ENCODE peak calls at places on chromosomes 6 and 20, in seven cellular contexts. K is cardiac fibroblast; I is SW 1271; N is stimulated activated CD8-positive, alpha-beta memory T cell treated with anti-CD3 and anti-CD28 coated beads, Interleukin-4, amount 100 ng/mL, for 1 hour; Z is progenitor cell of endocrine pancreas; C is iris pigment epithelial cell; G is left cardiac atrium. T is an unnamed sample.

GRCh38 chr6:98924647-98925046 is 23.1 kb downstream of the FBXL4 start:
- DNase-seq in K (no peak), I (no peak), N (no peak), Z (no peak), C (no peak), G (peak), T (no peak)

GRCh38 chr6:3138341-3138740 is 19.0 kb downstream of the TUBB2A start:
- DNase-seq in K (peak), I (no peak), N (no peak), Z (no peak), C (peak), G (no peak), T (no peak)

GRCh38 chr6:158596861-158597260 is 37.0 kb downstream of the TMEM181 start:
- DNase-seq in K (no peak), I (no peak), N (no peak), Z (no peak), C (no peak), G (no peak), T (no peak)

GRCh38 chr6:11828185-11828897 is 49.7 kb upstream of the ADTRP start:
- DNase-seq in K (no peak), I (no peak), N (no peak), Z (no peak), C (no peak), G (no peak), T (no peak)

GRCh38 chr6:89120371-89120770 is 2.5 kb upstream of the SRSF12 start:
- DNase-seq in K (no peak), I (no peak), N (no peak), Z (no peak), C (peak), G (no peak), T (no peak)

GRCh38 chr6:164842085-164842484 is 467.3 kb downstream of the C6orf118 start:
- DNase-seq in K (no peak), I (no peak), N (no peak), Z (no peak), C (no peak), G (no peak), T (no peak)

GRCh38 chr6:158358450-158359077 is 46.3 kb downstream of the TULP4 start:
- DNase-seq in K (no peak), I (no peak), N (no peak), Z (no peak), C (no peak), G (no peak), T (no peak)

GRCh38 chr6:23656826-23657225 is 469.2 kb upstream of the NRSN1 start:
- DNase-seq in K (no peak), I (no peak), N (no peak), Z (no peak), C (no peak), G (no peak), T (no peak)

GRCh38 chr20:62192635-62193034 is 9.8 kb downstream of the MTG2 start:
- DNase-seq in K (no peak), I (no peak), N (no peak), Z (no peak), C (no peak), G (no peak), T (no peak)

GRCh38 chr6:13788820-13789219 is 25.5 kb downstream of the MCUR1 start:
- DNase-seq in K (no peak), I (no peak), N (no peak), Z (no peak), C (no peak), G (no peak), T (no peak)